ENCODE peak calls at places on chromosome 12, in seven cellular contexts. One of them, this sample, is unnamed. For H3K4me1, the result is how much of the 10 kb centered on the place peaks cover.

GRCh38 chr12:68733661-68734071 is 12.3 kb upstream of the SLC35E3 start:
- DNase-seq in body of pancreas: no peak
- DNase-seq in heart left ventricle: no peak
- DNase-seq in GM23248: peak
- DNase-seq in A549: no peak
- DNase-seq in left ventricle myocardium inferior: no peak
- DNase-seq in ovary: no peak
- DNase-seq in this sample: no peak

GRCh38 chr12:45192041-45192695 is 23.7 kb upstream of the ANO6 start:
- DNase-seq in heart left ventricle: no peak
- DNase-seq in A549: peak
- DNase-seq in body of pancreas: no peak
- DNase-seq in ovary: no peak
- DNase-seq in GM23248: peak
- DNase-seq in left ventricle myocardium inferior: no peak
- DNase-seq in this sample: no peak

GRCh38 chr12:23099604-23100003 is 474.6 kb downstream of the ETNK1 start:
- DNase-seq in heart left ventricle: no peak
- DNase-seq in ovary: no peak
- DNase-seq in body of pancreas: no peak
- DNase-seq in A549: no peak
- DNase-seq in GM23248: no peak
- DNase-seq in left ventricle myocardium inferior: no peak
- DNase-seq in this sample: no peak

GRCh38 chr12:12716151-12716844 is 870 bp upstream of the CDKN1B start:
- DNase-seq in ovary: no peak
- DNase-seq in A549: no peak
- DNase-seq in heart left ventricle: peak
- DNase-seq in body of pancreas: no peak
- DNase-seq in GM23248: peak
- DNase-seq in left ventricle myocardium inferior: no peak
- DNase-seq in this sample: peak

GRCh38 chr12:115953031-115953430 is 324.5 kb downstream of the MED13L start:
- DNase-seq in A549: no peak
- DNase-seq in body of pancreas: no peak
- DNase-seq in GM23248: no peak
- DNase-seq in heart left ventricle: no peak
- DNase-seq in left ventricle myocardium inferior: no peak
- DNase-seq in ovary: no peak
- DNase-seq in this sample: no peak

GRCh38 chr12:9856154-9856553 is 13.0 kb downstream of the CLEC2B start:
- DNase-seq in GM23248: no peak
- DNase-seq in A549: no peak
- DNase-seq in left ventricle myocardium inferior: no peak
- DNase-seq in heart left ventricle: no peak
- DNase-seq in ovary: no peak
- DNase-seq in body of pancreas: no peak
- DNase-seq in this sample: no peak

GRCh38 chr12:129750426-129750825 is 153.4 kb downstream of the TMEM132D start:
- DNase-seq in ovary: no peak
- DNase-seq in heart left ventricle: no peak
- DNase-seq in GM23248: no peak
- DNase-seq in A549: no peak
- DNase-seq in body of pancreas: no peak
- DNase-seq in left ventricle myocardium inferior: no peak
- DNase-seq in this sample: no peak

GRCh38 chr12:96237465-96238077 is 43.4 kb downstream of the ELK3 start:
- DNase-seq in GM23248: peak
- DNase-seq in A549: no peak
- DNase-seq in heart left ventricle: peak
- DNase-seq in body of pancreas: peak
- DNase-seq in left ventricle myocardium inferior: peak
- DNase-seq in ovary: peak
- DNase-seq in this sample: no peak

GRCh38 chr12:68831272-68831671 is 23.3 kb downstream of the MDM2 start:
- DNase-seq in ovary: no peak
- DNase-seq in A549: no peak
- DNase-seq in GM23248: no peak
- DNase-seq in body of pancreas: no peak
- DNase-seq in heart left ventricle: no peak
- DNase-seq in left ventricle myocardium inferior: no peak
- DNase-seq in this sample: no peak

GRCh38 chr12:8035440-8036010 is 3.0 kb downstream of the FOXJ2 start:
- DNase-seq in ovary: no peak
- DNase-seq in A549: no peak
- DNase-seq in left ventricle myocardium inferior: no peak
- DNase-seq in heart left ventricle: no peak
- DNase-seq in GM23248: peak
- DNase-seq in body of pancreas: no peak
- DNase-seq in this sample: no peak

GRCh38 chr12:98328467-98328866 is 186.9 kb upstream of the TMPO start:
- DNase-seq in left ventricle myocardium inferior: no peak
- DNase-seq in A549: no peak
- DNase-seq in body of pancreas: no peak
- DNase-seq in GM23248: no peak
- DNase-seq in heart left ventricle: no peak
- DNase-seq in ovary: no peak
- DNase-seq in this sample: no peak

GRCh38 chr12:111868676-111869588 is 26.9 kb downstream of the MAPKAPK5 start:
- DNase-seq in body of pancreas: no peak
- DNase-seq in heart left ventricle: no peak
- DNase-seq in ovary: no peak
- DNase-seq in GM23248: no peak
- DNase-seq in A549: no peak
- DNase-seq in left ventricle myocardium inferior: no peak
- DNase-seq in this sample: no peak

GRCh38 chr12:38508246-38508645 is 191.7 kb downstream of the ALG10B start:
- DNase-seq in ovary: no peak
- DNase-seq in body of pancreas: no peak
- DNase-seq in heart left ventricle: no peak
- DNase-seq in left ventricle myocardium inferior: no peak
- DNase-seq in GM23248: no peak
- DNase-seq in A549: no peak
- DNase-seq in this sample: no peak

GRCh38 chr12:107374136-107374535 is 280.8 kb upstream of the CRY1 start:
- DNase-seq in heart left ventricle: no peak
- DNase-seq in left ventricle myocardium inferior: no peak
- DNase-seq in A549: no peak
- DNase-seq in body of pancreas: no peak
- DNase-seq in GM23248: no peak
- DNase-seq in ovary: no peak
- DNase-seq in this sample: no peak

GRCh38 chr12:70278945-70279344 is 35.7 kb downstream of the CNOT2 start:
- DNase-seq in heart left ventricle: no peak
- DNase-seq in left ventricle myocardium inferior: no peak
- DNase-seq in ovary: no peak
- DNase-seq in body of pancreas: no peak
- DNase-seq in GM23248: no peak
- DNase-seq in A549: no peak
- DNase-seq in this sample: no peak

GRCh38 chr12:53102883-53103807 is at the start of gene SOAT2:
- DNase-seq in body of pancreas: no peak
- DNase-seq in A549: no peak
- DNase-seq in left ventricle myocardium inferior: no peak
- DNase-seq in GM23248: no peak
- DNase-seq in heart left ventricle: no peak
- DNase-seq in ovary: no peak
- DNase-seq in this sample: peak

GRCh38 chr12:124646385-124647230 is 79.2 kb upstream of the NCOR2 start:
- DNase-seq in left ventricle myocardium inferior: no peak
- DNase-seq in A549: no peak
- DNase-seq in ovary: peak
- DNase-seq in heart left ventricle: no peak
- DNase-seq in body of pancreas: no peak
- DNase-seq in GM23248: peak
- DNase-seq in this sample: no peak

GRCh38 chr12:67534671-67535070 is 113.9 kb upstream of the DYRK2 start:
- DNase-seq in ovary: peak
- DNase-seq in GM23248: peak
- DNase-seq in heart left ventricle: no peak
- DNase-seq in left ventricle myocardium inferior: peak
- DNase-seq in body of pancreas: no peak
- DNase-seq in A549: peak
- DNase-seq in this sample: no peak

GRCh38 chr12:132886529-132887477 is 602 bp downstream of the CHFR start:
- DNase-seq in ovary: no peak
- DNase-seq in body of pancreas: peak
- DNase-seq in left ventricle myocardium inferior: no peak
- DNase-seq in heart left ventricle: no peak
- DNase-seq in GM23248: peak
- DNase-seq in A549: peak
- DNase-seq in this sample: no peak

GRCh38 chr12:24596768-24597388 is 352.0 kb downstream of the BCAT1 start:
- DNase-seq in body of pancreas: no peak
- DNase-seq in ovary: no peak
- DNase-seq in GM23248: peak
- DNase-seq in left ventricle myocardium inferior: no peak
- DNase-seq in heart left ventricle: no peak
- DNase-seq in A549: peak
- DNase-seq in this sample: peak

GRCh38 chr12:116524964-116525379 is 34.2 kb upstream of the MAP1LC3B2 start:
- DNase-seq in body of pancreas: no peak
- DNase-seq in ovary: no peak
- DNase-seq in A549: no peak
- DNase-seq in heart left ventricle: no peak
- DNase-seq in left ventricle myocardium inferior: no peak
- DNase-seq in GM23248: peak
- DNase-seq in this sample: no peak

GRCh38 chr12:91178139-91178561 is 4.5 kb downstream of the DCN start:
- DNase-seq in body of pancreas: no peak
- DNase-seq in ovary: peak
- DNase-seq in heart left ventricle: no peak
- DNase-seq in GM23248: peak
- DNase-seq in left ventricle myocardium inferior: no peak
- DNase-seq in A549: no peak
- DNase-seq in this sample: peak

GRCh38 chr12:91931110-91931509 is 214.5 kb downstream of the BTG1 start:
- DNase-seq in A549: no peak
- DNase-seq in GM23248: peak
- DNase-seq in heart left ventricle: no peak
- DNase-seq in ovary: no peak
- DNase-seq in left ventricle myocardium inferior: no peak
- DNase-seq in body of pancreas: peak
- DNase-seq in this sample: no peak

GRCh38 chr12:111584959-111585358 is 14.2 kb downstream of the ATXN2 start:
- DNase-seq in A549: peak
- DNase-seq in GM23248: peak
- DNase-seq in body of pancreas: no peak
- DNase-seq in ovary: no peak
- DNase-seq in heart left ventricle: no peak
- DNase-seq in left ventricle myocardium inferior: no peak
- DNase-seq in this sample: no peak

GRCh38 chr12:62834971-62835547 is 99.9 kb downstream of the PPM1H start:
- DNase-seq in GM23248: peak
- DNase-seq in heart left ventricle: no peak
- DNase-seq in left ventricle myocardium inferior: no peak
- DNase-seq in body of pancreas: no peak
- DNase-seq in ovary: no peak
- DNase-seq in A549: no peak
- DNase-seq in this sample: no peak
- H3K4me3 ChIP-seq in GM23248: no peak
- H3K4me3 ChIP-seq in heart left ventricle: peak
- H3K4me3 ChIP-seq in left ventricle myocardium inferior: peak
- H3K4me3 ChIP-seq in body of pancreas: no peak
- H3K4me3 ChIP-seq in ovary: no peak
- H3K4me3 ChIP-seq in A549: no peak
- H3K4me3 ChIP-seq in this sample: no peak

DNA sequence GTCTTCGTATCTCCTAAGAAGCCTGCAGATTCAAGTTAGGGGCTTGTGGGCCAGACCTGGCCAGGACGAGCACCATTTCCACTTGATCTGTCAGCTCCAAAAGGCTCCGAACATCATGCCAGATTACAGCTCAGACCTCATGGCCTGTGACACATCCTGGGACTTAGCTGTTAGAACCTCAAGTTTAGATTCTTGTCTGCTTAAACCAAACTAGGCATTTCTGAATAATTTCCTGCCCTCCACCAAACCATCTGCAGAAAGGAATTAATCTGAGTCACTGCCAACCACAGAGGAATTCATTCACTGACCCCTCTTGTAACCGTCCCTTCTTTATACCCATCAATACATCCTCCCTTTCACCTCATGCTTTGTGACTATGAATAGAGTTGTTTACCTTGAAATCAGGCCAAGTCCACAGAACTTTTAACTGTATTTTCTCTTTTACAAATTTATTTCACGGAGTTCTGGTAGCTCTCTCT is 120.3 kb downstream of the FBXL14 start:
- DNase-seq in heart left ventricle: no peak
- DNase-seq in A549: peak
- DNase-seq in ovary: no peak
- DNase-seq in left ventricle myocardium inferior: no peak
- DNase-seq in GM23248: peak
- DNase-seq in body of pancreas: no peak
- DNase-seq in this sample: no peak
- H3K4me1 ChIP-seq in heart left ventricle: under half
- H3K4me1 ChIP-seq in A549: under half
- H3K4me1 ChIP-seq in ovary: under half
- H3K4me1 ChIP-seq in left ventricle myocardium inferior: half or more
- H3K4me1 ChIP-seq in GM23248: under half
- H3K4me1 ChIP-seq in body of pancreas: under half
- H3K4me1 ChIP-seq in this sample: under half

GRCh38 chr12:6951551-6952120 is 480 bp downstream of the PTPN6 start:
- DNase-seq in ovary: peak
- DNase-seq in heart left ventricle: no peak
- DNase-seq in left ventricle myocardium inferior: no peak
- DNase-seq in body of pancreas: no peak
- DNase-seq in GM23248: no peak
- DNase-seq in A549: no peak
- DNase-seq in this sample: no peak
- H3K4me3 ChIP-seq in ovary: peak
- H3K4me3 ChIP-seq in heart left ventricle: peak
- H3K4me3 ChIP-seq in left ventricle myocardium inferior: peak
- H3K4me3 ChIP-seq in body of pancreas: no peak
- H3K4me3 ChIP-seq in GM23248: no peak
- H3K4me3 ChIP-seq in A549: no peak
- H3K4me3 ChIP-seq in this sample: peak

GRCh38 chr12:56718167-56718566 is 6.9 kb downstream of the NACA start:
- DNase-seq in left ventricle myocardium inferior: no peak
- DNase-seq in A549: no peak
- DNase-seq in ovary: peak
- DNase-seq in body of pancreas: no peak
- DNase-seq in GM23248: no peak
- DNase-seq in heart left ventricle: no peak
- DNase-seq in this sample: no peak

GRCh38 chr12:56716933-56717880 is 7.9 kb downstream of the NACA start:
- DNase-seq in GM23248: no peak
- DNase-seq in left ventricle myocardium inferior: no peak
- DNase-seq in ovary: peak
- DNase-seq in heart left ventricle: no peak
- DNase-seq in A549: no peak
- DNase-seq in body of pancreas: no peak
- DNase-seq in this sample: no peak

GRCh38 chr12:56718636-56719035 is 6.5 kb downstream of the NACA start:
- DNase-seq in body of pancreas: no peak
- DNase-seq in left ventricle myocardium inferior: no peak
- DNase-seq in heart left ventricle: no peak
- DNase-seq in ovary: no peak
- DNase-seq in A549: no peak
- DNase-seq in GM23248: no peak
- DNase-seq in this sample: no peak

GRCh38 chr12:56720696-56721615 is 4.1 kb downstream of the NACA start:
- DNase-seq in GM23248: no peak
- DNase-seq in body of pancreas: no peak
- DNase-seq in heart left ventricle: no peak
- DNase-seq in A549: no peak
- DNase-seq in ovary: peak
- DNase-seq in left ventricle myocardium inferior: no peak
- DNase-seq in this sample: no peak

GRCh38 chr12:56719056-56719455 is 6.0 kb downstream of the NACA start:
- DNase-seq in A549: no peak
- DNase-seq in heart left ventricle: no peak
- DNase-seq in GM23248: no peak
- DNase-seq in left ventricle myocardium inferior: no peak
- DNase-seq in body of pancreas: no peak
- DNase-seq in ovary: peak
- DNase-seq in this sample: no peak
- H3K4me1 ChIP-seq in A549: half or more
- H3K4me1 ChIP-seq in heart left ventricle: half or more
- H3K4me1 ChIP-seq in GM23248: under half
- H3K4me1 ChIP-seq in left ventricle myocardium inferior: half or more
- H3K4me1 ChIP-seq in body of pancreas: half or more
- H3K4me1 ChIP-seq in ovary: under half
- H3K4me1 ChIP-seq in this sample: half or more